ENCODE peak calls at places on chromosomes 2 and 18, in seven cellular contexts. M, K, Q, C, F, S and V are unnamed samples.

GRCh38 chr2:127064642-127065250 is 42.2 kb downstream of the BIN1 start:
- DNase-seq in M (peak), K (peak), Q (no peak), C (no peak), F (peak), S (peak), V (peak)

GRCh38 chr2:66545227-66545626 is 110.3 kb downstream of the MEIS1 start:
- DNase-seq in M (no peak), K (no peak), Q (no peak), C (no peak), F (no peak), S (no peak), V (no peak)

GRCh38 chr2:62396880-62397279 is 109.1 kb downstream of the TMEM17 start:
- DNase-seq in M (no peak), K (no peak), Q (no peak), C (no peak), F (no peak), S (no peak), V (no peak)

GRCh38 chr2:118044103-118044716 is 30.3 kb upstream of the CCDC93 start:
- DNase-seq in M (no peak), K (no peak), Q (no peak), C (no peak), F (no peak), S (no peak), V (no peak)

GRCh38 chr2:152813381-152813780 is 95.0 kb downstream of the ARL6IP6 start:
- DNase-seq in M (no peak), K (no peak), Q (no peak), C (no peak), F (no peak), S (no peak), V (no peak)

GRCh38 chr2:238141541-238142318 is 3.3 kb downstream of the KLHL30 start:
- DNase-seq in M (peak), K (peak), Q (no peak), C (no peak), F (peak), S (no peak), V (no peak)

GRCh38 chr18:22344908-22345670 is 72.6 kb downstream of the CTAGE1 start:
- DNase-seq in M (no peak), K (no peak), Q (no peak), C (no peak), F (no peak), S (no peak), V (no peak)

GRCh38 chr2:18648161-18648560 is 58.8 kb upstream of the NT5C1B start:
- DNase-seq in M (no peak), K (no peak), Q (no peak), C (no peak), F (no peak), S (no peak), V (no peak)

GRCh38 chr2:75481041-75481836 is 79.5 kb downstream of the EVA1A start:
- DNase-seq in M (peak), K (no peak), Q (no peak), C (no peak), F (peak), S (no peak), V (no peak)

GRCh38 chr2:235746257-235746934 is 252.6 kb downstream of the AGAP1 start:
- DNase-seq in M (peak), K (peak), Q (no peak), C (no peak), F (peak), S (peak), V (peak)

GRCh38 chr2:207408086-207408794 is 121.5 kb upstream of the CREB1 start:
- DNase-seq in M (peak), K (no peak), Q (no peak), C (peak), F (peak), S (no peak), V (no peak)

GRCh38 chr18:9104244-9104901 is 1.9 kb downstream of the NDUFV2 start:
- DNase-seq in M (no peak), K (no peak), Q (no peak), C (no peak), F (peak), S (no peak), V (no peak)

GRCh38 chr18:50791599-50792438 is 28.0 kb downstream of the MRO start:
- DNase-seq in M (no peak), K (no peak), Q (no peak), C (no peak), F (no peak), S (no peak), V (no peak)

GRCh38 chr2:42196403-42197267 is 27.5 kb downstream of the EML4 start:
- DNase-seq in M (peak), K (peak), Q (no peak), C (no peak), F (peak), S (peak), V (peak)

GRCh38 chr2:99600929-99601680 is 111.3 kb upstream of the REV1 start:
- DNase-seq in M (no peak), K (no peak), Q (no peak), C (no peak), F (no peak), S (no peak), V (no peak)

GRCh38 chr2:134462275-134462674 is 208.4 kb downstream of the MGAT5 start:
- DNase-seq in M (no peak), K (no peak), Q (no peak), C (no peak), F (no peak), S (no peak), V (no peak)

GRCh38 chr2:101509498-101510274 is 34.8 kb upstream of the RFX8 start:
- DNase-seq in M (no peak), K (no peak), Q (no peak), C (no peak), F (no peak), S (no peak), V (no peak)

GRCh38 chr2:66929632-66930385 is 467.3 kb upstream of the ETAA1 start:
- DNase-seq in M (peak), K (peak), Q (no peak), C (no peak), F (no peak), S (no peak), V (no peak)

GRCh38 chr18:23226386-23226785 is 91.1 kb downstream of the CABLES1 start:
- DNase-seq in M (no peak), K (no peak), Q (no peak), C (no peak), F (no peak), S (no peak), V (no peak)

GRCh38 chr2:121133551-121134319 is 151.3 kb downstream of the TFCP2L1 start:
- DNase-seq in M (no peak), K (no peak), Q (no peak), C (no peak), F (no peak), S (no peak), V (no peak)

GRCh38 chr2:237482485-237482884 is 4.6 kb upstream of the MLPH start:
- DNase-seq in M (peak), K (peak), Q (no peak), C (no peak), F (peak), S (no peak), V (no peak)

GRCh38 chr2:6927186-6927585 is 10.0 kb downstream of the RNF144A start:
- DNase-seq in M (no peak), K (no peak), Q (no peak), C (no peak), F (no peak), S (no peak), V (no peak)

GRCh38 chr2:10544252-10544651 is 96.1 kb upstream of the ODC1 start:
- DNase-seq in M (no peak), K (no peak), Q (no peak), C (no peak), F (no peak), S (peak), V (no peak)

GRCh38 chr2:106536490-106536889 is 49.3 kb downstream of the CD8B2 start:
- DNase-seq in M (no peak), K (peak), Q (no peak), C (no peak), F (no peak), S (no peak), V (no peak)

GRCh38 chr2:45845058-45845457 is 193.6 kb downstream of the PRKCE start:
- DNase-seq in M (no peak), K (no peak), Q (no peak), C (no peak), F (no peak), S (no peak), V (no peak)

GRCh38 chr2:151091583-151091982 is 170.1 kb downstream of the RBM43 start:
- DNase-seq in M (no peak), K (no peak), Q (no peak), C (no peak), F (no peak), S (no peak), V (no peak)

GRCh38 chr18:46733872-46734271 is 23.0 kb downstream of the ST8SIA5 start:
- DNase-seq in M (no peak), K (no peak), Q (no peak), C (no peak), F (no peak), S (no peak), V (no peak)

GRCh38 chr2:191150451-191151314 is at the start of gene STAT4:
- DNase-seq in M (peak), K (peak), Q (no peak), C (no peak), F (peak), S (peak), V (peak)

GRCh38 chr18:42574871-42575270 is 540.6 kb downstream of the RIT2 start:
- DNase-seq in M (no peak), K (no peak), Q (no peak), C (no peak), F (no peak), S (no peak), V (no peak)

GRCh38 chr2:158191076-158191566 is 89.4 kb downstream of the UPP2 start:
- DNase-seq in M (peak), K (no peak), Q (no peak), C (no peak), F (no peak), S (no peak), V (no peak)

GRCh38 chr2:85162746-85163301 is 29.6 kb downstream of the TCF7L1 start:
- DNase-seq in M (peak), K (no peak), Q (no peak), C (no peak), F (no peak), S (no peak), V (no peak)

GRCh38 chr2:232941912-232942595 is 71.0 kb downstream of the NGEF start:
- DNase-seq in M (peak), K (no peak), Q (no peak), C (no peak), F (no peak), S (no peak), V (no peak)

GRCh38 chr18:51226068-51226467 is 28.6 kb upstream of the MEX3C start:
- DNase-seq in M (no peak), K (no peak), Q (no peak), C (no peak), F (no peak), S (no peak), V (no peak)

GRCh38 chr2:168935810-168936581 is 34.9 kb downstream of the G6PC2 start:
- DNase-seq in M (peak), K (no peak), Q (no peak), C (no peak), F (no peak), S (no peak), V (no peak)

GRCh38 chr2:164109006-164109405 is 373.2 kb upstream of the FIGN start:
- DNase-seq in M (no peak), K (no peak), Q (no peak), C (no peak), F (no peak), S (no peak), V (no peak)

GRCh38 chr2:10576456-10576855 is 113.3 kb downstream of the NOL10 start:
- DNase-seq in M (no peak), K (no peak), Q (no peak), C (no peak), F (no peak), S (no peak), V (no peak)

GRCh38 chr2:53593891-53594585 is 173.6 kb upstream of the CHAC2 start:
- DNase-seq in M (peak), K (no peak), Q (no peak), C (no peak), F (no peak), S (no peak), V (no peak)

GRCh38 chr2:152518656-152519580 is 183.9 kb downstream of the FMNL2 start:
- DNase-seq in M (no peak), K (no peak), Q (no peak), C (no peak), F (no peak), S (no peak), V (no peak)

GRCh38 chr18:49243391-49243790 is 217.1 kb downstream of the DYM start:
- DNase-seq in M (no peak), K (no peak), Q (no peak), C (no peak), F (no peak), S (no peak), V (no peak)